ENCODE peak calls at places on chromosomes 5 and 9, in five cellular contexts. One of them, this sample, is unnamed.

GRCh38 chr9:127905788-127906191 is 6.4 kb upstream of the ST6GALNAC6 start:
- DNase-seq in IMR-90: no peak
- DNase-seq in EH: no peak
- DNase-seq in substantia nigra: no peak
- DNase-seq in renal cortical epithelial cell: no peak
- DNase-seq in this sample: no peak

GRCh38 chr9:124657526-124657925 is 113.6 kb downstream of the NR6A1 start:
- DNase-seq in IMR-90: no peak
- DNase-seq in EH: no peak
- DNase-seq in substantia nigra: no peak
- DNase-seq in renal cortical epithelial cell: no peak
- DNase-seq in this sample: no peak

GRCh38 chr5:72160299-72160698 is 53.0 kb downstream of the MAP1B start:
- DNase-seq in IMR-90: peak
- DNase-seq in EH: peak
- DNase-seq in substantia nigra: no peak
- DNase-seq in renal cortical epithelial cell: peak
- DNase-seq in this sample: no peak

GRCh38 chr9:131678499-131679111 is 61.3 kb downstream of the RAPGEF1 start:
- DNase-seq in IMR-90: peak
- DNase-seq in EH: peak
- DNase-seq in substantia nigra: no peak
- DNase-seq in renal cortical epithelial cell: peak
- DNase-seq in this sample: peak

GRCh38 chr5:177546262-177546741 is 8.1 kb downstream of the FAM193B start:
- DNase-seq in IMR-90: peak
- DNase-seq in EH: peak
- DNase-seq in substantia nigra: no peak
- DNase-seq in renal cortical epithelial cell: peak
- DNase-seq in this sample: peak

GRCh38 chr9:83307051-83307724 is 231.0 kb downstream of the FRMD3 start:
- DNase-seq in IMR-90: no peak
- DNase-seq in EH: no peak
- DNase-seq in substantia nigra: no peak
- DNase-seq in renal cortical epithelial cell: no peak
- DNase-seq in this sample: no peak

GRCh38 chr5:73438048-73438896 is 10.3 kb downstream of the FOXD1 start:
- DNase-seq in IMR-90: no peak
- DNase-seq in EH: no peak
- DNase-seq in substantia nigra: no peak
- DNase-seq in renal cortical epithelial cell: no peak
- DNase-seq in this sample: no peak

GRCh38 chr5:137735531-137736284 is at the start of gene KLHL3:
- DNase-seq in IMR-90: peak
- DNase-seq in EH: peak
- DNase-seq in substantia nigra: no peak
- DNase-seq in renal cortical epithelial cell: peak
- DNase-seq in this sample: no peak

GRCh38 chr5:177430146-177430951 is 3.9 kb downstream of the GRK6 start:
- DNase-seq in IMR-90: no peak
- DNase-seq in EH: no peak
- DNase-seq in substantia nigra: no peak
- DNase-seq in renal cortical epithelial cell: no peak
- DNase-seq in this sample: no peak

GRCh38 chr5:80885698-80886000 is 74.5 kb upstream of the RASGRF2 start:
- DNase-seq in IMR-90: no peak
- DNase-seq in EH: peak
- DNase-seq in substantia nigra: no peak
- DNase-seq in renal cortical epithelial cell: peak
- DNase-seq in this sample: no peak

GRCh38 chr9:79428422-79428821 is 143.3 kb upstream of the TLE4 start:
- DNase-seq in IMR-90: no peak
- DNase-seq in EH: peak
- DNase-seq in substantia nigra: no peak
- DNase-seq in renal cortical epithelial cell: no peak
- DNase-seq in this sample: no peak

GRCh38 chr9:112447283-112447761 is 39.3 kb upstream of the KIAA1958 start:
- DNase-seq in IMR-90: peak
- DNase-seq in EH: peak
- DNase-seq in substantia nigra: no peak
- DNase-seq in renal cortical epithelial cell: peak
- DNase-seq in this sample: no peak

GRCh38 chr5:41835625-41836024 is 34.6 kb downstream of the OXCT1 start:
- DNase-seq in IMR-90: peak
- DNase-seq in EH: peak
- DNase-seq in substantia nigra: no peak
- DNase-seq in renal cortical epithelial cell: peak
- DNase-seq in this sample: peak

GRCh38 chr9:20630241-20630943 is 8.1 kb upstream of the MLLT3 start:
- DNase-seq in IMR-90: peak
- DNase-seq in EH: peak
- DNase-seq in substantia nigra: no peak
- DNase-seq in renal cortical epithelial cell: no peak
- DNase-seq in this sample: no peak

GRCh38 chr5:36217591-36217990 is 24.1 kb downstream of the NADK2 start:
- DNase-seq in IMR-90: no peak
- DNase-seq in EH: no peak
- DNase-seq in substantia nigra: no peak
- DNase-seq in renal cortical epithelial cell: no peak
- DNase-seq in this sample: no peak

GRCh38 chr9:130869250-130869649 is 27.4 kb downstream of the QRFP start:
- DNase-seq in IMR-90: peak
- DNase-seq in EH: peak
- DNase-seq in substantia nigra: no peak
- DNase-seq in renal cortical epithelial cell: no peak
- DNase-seq in this sample: no peak

GRCh38 chr5:79513519-79514390 is at the start of gene HOMER1:
- DNase-seq in IMR-90: peak
- DNase-seq in EH: peak
- DNase-seq in substantia nigra: peak
- DNase-seq in renal cortical epithelial cell: peak
- DNase-seq in this sample: peak

GRCh38 chr9:16132513-16132912 is 579.7 kb downstream of the CCDC171 start:
- DNase-seq in IMR-90: peak
- DNase-seq in EH: peak
- DNase-seq in substantia nigra: no peak
- DNase-seq in renal cortical epithelial cell: no peak
- DNase-seq in this sample: no peak

This sample was measured in Caki2.